ENCODE peak calls at places on chromosomes 16 and 17, in seven cellular contexts. S is aorta, Q is RWPE1, V is sigmoid colon, W is fibroblast of lung, H is A549, R is dorsolateral prefrontal cortex. X is an unnamed sample.

GRCh38 chr17:72576289-72576759 is 455.5 kb downstream of the SOX9 start:
- DNase-seq in R (no peak), W (no peak), S (no peak), V (no peak), Q (no peak), H (no peak), X (peak)

GRCh38 chr16:29665294-29666077 is 2.4 kb downstream of the SPN start:
- DNase-seq in R (no peak), V (no peak), H (no peak), W (no peak), Q (no peak), S (no peak), X (no peak)

GRCh38 chr17:10125761-10126553 is 72.4 kb downstream of the GAS7 start:
- DNase-seq in R (no peak), V (no peak), W (no peak), S (no peak), Q (no peak), H (no peak), X (no peak)

GRCh38 chr16:72934661-72935403 is 113.1 kb downstream of the ZFHX3 start:
- DNase-seq in V (peak), R (no peak), H (no peak), W (peak), Q (no peak), S (no peak), X (no peak)

GRCh38 chr16:86618431-86619262 is 40.3 kb downstream of the FOXL1 start:
- DNase-seq in H (peak), R (no peak), W (no peak), Q (no peak), S (peak), V (no peak), X (no peak)

GRCh38 chr16:149024-149675 is 3.3 kb upstream of the HBZ start:
- DNase-seq in W (peak), R (no peak), V (no peak), H (no peak), Q (no peak), S (no peak), X (no peak)

GRCh38 chr17:61422116-61422799 is 22.6 kb downstream of the TBX2 start:
- DNase-seq in H (no peak), Q (no peak), V (no peak), W (no peak), R (no peak), S (no peak), X (no peak)

GRCh38 chr17:82287849-82288601 is 14.5 kb upstream of the CSNK1D start:
- DNase-seq in W (peak), R (no peak), Q (peak), S (peak), V (peak), H (peak), X (no peak)

GRCh38 chr17:17106716-17107115 is 64.5 kb downstream of the MPRIP start:
- DNase-seq in R (no peak), V (no peak), H (no peak), W (peak), Q (no peak), S (no peak), X (no peak)

GRCh38 chr17:12857592-12857991 is 68.3 kb downstream of the ARHGAP44 start:
- DNase-seq in H (no peak), V (no peak), R (no peak), Q (no peak), W (no peak), S (no peak), X (no peak)

GRCh38 chr17:46770439-46770817 is 48.1 kb downstream of the WNT3 start:
- DNase-seq in W (no peak), V (no peak), Q (no peak), S (no peak), H (no peak), R (peak), X (no peak)

GRCh38 chr16:65700599-65700998 is 578.7 kb upstream of the CDH11 start:
- DNase-seq in H (no peak), Q (no peak), V (no peak), W (no peak), R (no peak), S (no peak), X (no peak)

GRCh38 chr17:80724723-80725388 is 180.2 kb downstream of the RPTOR start:
- DNase-seq in V (no peak), Q (peak), S (no peak), W (peak), H (peak), R (no peak), X (no peak)

GRCh38 chr17:56629450-56630187 is 36.1 kb downstream of the NOG start:
- DNase-seq in R (no peak), S (no peak), H (peak), W (peak), V (no peak), Q (peak), X (no peak)

GRCh38 chr17:57412520-57413096 is 156.3 kb downstream of the MSI2 start:
- DNase-seq in S (no peak), H (no peak), V (no peak), W (no peak), Q (no peak), R (no peak), X (no peak)

GRCh38 chr17:82418001-82418986 is at the start of the genes HEXD and OGFOD3:
- DNase-seq in R (peak), H (peak), W (peak), S (peak), Q (peak), V (peak), X (peak)

GRCh38 chr16:82888616-82889015 is 261.8 kb downstream of the CDH13 start:
- DNase-seq in V (no peak), Q (no peak), H (no peak), W (peak), S (no peak), R (no peak), X (no peak)

GRCh38 chr16:747978-748746 is 7.4 kb upstream of the CIAO3 start:
- DNase-seq in R (no peak), W (no peak), H (no peak), Q (no peak), V (no peak), S (no peak), X (no peak)

GRCh38 chr17:45029758-45030423 is 21.5 kb downstream of the DCAKD start:
- DNase-seq in S (no peak), R (no peak), Q (no peak), V (no peak), W (no peak), H (no peak), X (no peak)

GRCh38 chr17:81513669-81514484 is 1.3 kb upstream of the ACTG1 start:
- DNase-seq in W (peak), R (peak), H (peak), V (peak), S (peak), Q (peak), X (no peak)

GRCh38 chr17:69579961-69580677 is 165.6 kb downstream of the MAP2K6 start:
- DNase-seq in W (no peak), V (no peak), R (no peak), S (no peak), Q (no peak), H (no peak), X (no peak)

GRCh38 chr17:38879878-38880727 is 10.2 kb downstream of the LASP1 start:
- DNase-seq in R (no peak), S (peak), W (peak), V (peak), Q (peak), H (peak), X (no peak)

GRCh38 chr16:85057948-85058347 is 30.4 kb downstream of the KIAA0513 start:
- DNase-seq in Q (no peak), H (no peak), R (no peak), S (no peak), W (no peak), V (no peak), X (no peak)

GRCh38 chr17:9875441-9875840 is 29.6 kb downstream of the RCVRN start:
- DNase-seq in H (no peak), S (no peak), V (no peak), R (no peak), W (peak), Q (no peak), X (no peak)

GRCh38 chr17:82737981-82738877 is 2.8 kb downstream of the FN3K start:
- DNase-seq in W (peak), H (no peak), R (peak), Q (no peak), S (peak), V (no peak), X (peak)

GRCh38 chr17:32487460-32488176 is 825 bp downstream of the CDK5R1 start:
- DNase-seq in Q (no peak), R (no peak), S (no peak), H (peak), W (peak), V (no peak), X (no peak)

GRCh38 chr16:78737630-78738029 is 638.2 kb downstream of the WWOX start:
- DNase-seq in V (no peak), R (no peak), W (no peak), S (no peak), H (no peak), Q (no peak), X (no peak)

GRCh38 chr16:1181715-1182671 is 29.1 kb downstream of the CACNA1H start:
- DNase-seq in R (peak), S (peak), V (peak), H (peak), W (peak), Q (peak), X (no peak)

GRCh38 chr16:12417830-12418229 is 385.9 kb downstream of the CPPED1 start:
- DNase-seq in S (no peak), V (no peak), W (no peak), R (no peak), H (no peak), Q (no peak), X (no peak)

GRCh38 chr16:1708768-1709180 is 2.8 kb downstream of the MAPK8IP3 start:
- DNase-seq in Q (no peak), R (peak), H (no peak), S (no peak), V (no peak), W (peak), X (no peak)

GRCh38 chr17:74190807-74191206 is 12.7 kb upstream of the RPL38 start:
- DNase-seq in S (no peak), H (peak), W (peak), V (no peak), R (no peak), Q (peak), X (no peak)

GRCh38 chr17:56948491-56948890 is 12.4 kb downstream of the COIL start:
- DNase-seq in Q (no peak), S (no peak), V (no peak), R (no peak), W (peak), H (no peak), X (no peak)

DNA sequence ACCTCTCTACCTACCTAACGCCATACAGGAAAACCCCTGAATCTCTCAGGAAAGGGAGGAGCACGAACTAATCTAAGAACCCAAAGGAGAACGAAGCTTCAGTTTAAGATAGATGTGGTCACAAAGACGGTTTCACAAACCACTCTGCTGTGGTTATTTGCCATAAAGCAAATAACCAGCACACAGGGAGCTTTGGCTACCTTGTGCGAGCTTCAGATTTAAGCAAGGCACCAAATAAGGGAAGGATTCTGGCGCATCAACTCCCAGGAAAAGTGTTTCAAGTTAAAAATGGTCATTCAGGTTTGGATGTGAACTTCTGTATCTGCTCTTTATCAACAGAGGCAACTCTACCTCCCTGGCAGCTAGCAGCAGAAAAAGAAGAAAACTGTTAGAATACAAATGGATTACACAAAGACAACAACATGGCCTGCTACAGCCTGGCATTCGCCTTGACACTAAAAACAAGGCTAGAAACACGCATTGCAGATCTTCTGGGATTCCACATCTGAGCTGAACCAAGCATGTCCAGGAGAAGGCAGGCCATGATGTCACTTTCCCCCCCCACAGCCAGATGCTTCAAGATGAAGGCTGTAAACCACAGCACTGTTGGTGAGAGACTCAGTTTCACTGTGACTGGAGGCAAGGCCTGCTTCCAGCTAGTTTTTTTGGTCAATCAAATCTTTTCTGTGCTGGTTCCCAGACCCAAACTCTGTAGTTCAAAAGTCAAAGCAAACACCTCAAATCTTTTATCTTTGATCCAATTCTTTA is 43.6 kb downstream of the SMG6 start:
- DNase-seq in W (peak), V (peak), H (no peak), R (no peak), S (no peak), Q (no peak), X (no peak)
- H3K27ac ChIP-seq in W (no peak), V (peak), H (no peak), R (no peak), S (no peak), Q (no peak), X (no peak)

GRCh38 chr17:41944943-41945342 is 14.5 kb downstream of the ODAD4 start:
- DNase-seq in W (no peak), Q (no peak), R (no peak), H (no peak), V (no peak), S (no peak), X (no peak)

GRCh38 chr17:41943492-41943891 is 13.1 kb downstream of the ODAD4 start:
- DNase-seq in Q (no peak), H (no peak), W (no peak), V (no peak), S (no peak), R (no peak), X (no peak)

DNA sequence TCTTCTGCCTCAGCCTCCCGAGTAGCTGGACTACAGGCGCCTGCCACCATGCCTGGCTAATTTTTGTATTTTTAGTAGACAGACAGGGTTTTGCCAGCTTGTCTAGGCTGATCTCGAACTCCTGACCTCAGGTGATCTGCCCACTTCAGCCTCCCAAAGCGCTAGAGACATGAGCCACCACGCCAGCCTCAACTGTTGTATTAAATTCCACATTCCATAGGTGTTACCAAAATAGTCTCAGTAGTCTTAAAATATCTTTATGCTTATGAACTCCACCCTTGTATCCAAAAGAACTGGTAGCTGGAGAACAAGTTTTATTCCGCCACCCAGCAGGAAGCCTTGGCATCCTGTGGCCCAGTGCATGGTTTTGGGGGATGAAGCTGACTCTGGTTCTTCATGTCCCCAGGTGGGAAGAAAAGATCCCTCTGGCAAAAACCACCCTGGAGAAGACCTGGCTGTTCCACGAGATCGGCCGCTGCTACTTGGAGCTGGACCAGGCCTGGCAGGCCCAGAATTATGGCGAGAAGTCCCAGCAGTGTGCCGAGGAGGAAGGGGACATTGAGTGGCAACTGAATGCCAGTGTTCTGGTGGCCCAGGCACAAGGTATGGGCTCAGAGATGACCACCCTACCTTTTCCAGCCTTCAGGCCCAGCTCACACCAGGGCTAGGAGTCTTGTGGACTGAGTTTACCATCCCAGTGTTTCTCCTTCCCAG is 17.7 kb upstream of the CNP start:
- DNase-seq in H (no peak), S (no peak), W (no peak), R (no peak), V (no peak), Q (no peak), X (no peak)
- H3K27ac ChIP-seq in H (no peak), S (no peak), W (no peak), R (no peak), V (no peak), Q (no peak), X (no peak)

DNA sequence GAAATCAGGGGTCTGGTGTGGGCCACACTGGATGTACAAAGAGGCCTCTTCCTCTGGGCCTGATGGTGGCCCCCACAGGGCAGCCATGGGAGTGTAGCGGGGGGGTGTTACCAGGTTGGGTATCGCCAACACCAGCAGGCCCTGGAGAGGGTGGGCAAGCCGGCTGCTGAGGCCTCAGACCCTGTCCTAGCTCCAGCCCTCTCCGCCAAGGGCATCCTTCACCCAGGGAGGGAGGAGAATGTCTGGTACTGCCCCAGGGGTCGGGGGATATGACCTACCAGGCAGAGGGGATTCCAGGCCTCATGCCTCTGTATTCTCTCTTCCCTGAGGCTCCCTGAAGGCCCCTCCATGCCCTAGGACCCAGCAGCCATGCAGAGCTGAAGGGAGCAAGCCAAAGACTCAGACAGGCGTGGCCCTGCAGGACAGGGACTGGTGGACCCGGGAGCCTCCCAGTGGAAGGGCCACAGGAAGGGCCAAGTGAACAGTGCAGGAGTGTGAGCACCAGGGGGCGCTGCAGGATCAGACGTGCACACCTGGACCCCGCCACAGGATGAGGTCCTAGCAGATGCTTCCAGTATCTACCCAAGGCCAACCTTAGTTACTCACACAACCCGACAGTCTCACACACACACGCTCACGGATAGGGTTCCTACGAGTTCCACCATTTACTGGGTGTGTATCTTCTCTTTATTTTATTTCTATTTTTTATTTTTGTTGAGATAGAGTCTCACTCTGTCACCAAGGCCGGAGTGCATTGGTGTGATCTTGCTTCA is 10.9 kb upstream of the CES4A start:
- DNase-seq in V (peak), R (peak), S (peak), Q (peak), H (peak), W (peak), X (peak)
- H3K27ac ChIP-seq in V (no peak), R (no peak), S (no peak), Q (no peak), H (peak), W (no peak), X (no peak)

GRCh38 chr17:34248807-34249496 is 6.1 kb upstream of the CCL2 start:
- DNase-seq in S (no peak), V (no peak), H (no peak), W (no peak), R (no peak), Q (no peak), X (no peak)
- H3K27ac ChIP-seq in S (peak), V (peak), H (peak), W (peak), R (no peak), Q (no peak), X (no peak)

DNA sequence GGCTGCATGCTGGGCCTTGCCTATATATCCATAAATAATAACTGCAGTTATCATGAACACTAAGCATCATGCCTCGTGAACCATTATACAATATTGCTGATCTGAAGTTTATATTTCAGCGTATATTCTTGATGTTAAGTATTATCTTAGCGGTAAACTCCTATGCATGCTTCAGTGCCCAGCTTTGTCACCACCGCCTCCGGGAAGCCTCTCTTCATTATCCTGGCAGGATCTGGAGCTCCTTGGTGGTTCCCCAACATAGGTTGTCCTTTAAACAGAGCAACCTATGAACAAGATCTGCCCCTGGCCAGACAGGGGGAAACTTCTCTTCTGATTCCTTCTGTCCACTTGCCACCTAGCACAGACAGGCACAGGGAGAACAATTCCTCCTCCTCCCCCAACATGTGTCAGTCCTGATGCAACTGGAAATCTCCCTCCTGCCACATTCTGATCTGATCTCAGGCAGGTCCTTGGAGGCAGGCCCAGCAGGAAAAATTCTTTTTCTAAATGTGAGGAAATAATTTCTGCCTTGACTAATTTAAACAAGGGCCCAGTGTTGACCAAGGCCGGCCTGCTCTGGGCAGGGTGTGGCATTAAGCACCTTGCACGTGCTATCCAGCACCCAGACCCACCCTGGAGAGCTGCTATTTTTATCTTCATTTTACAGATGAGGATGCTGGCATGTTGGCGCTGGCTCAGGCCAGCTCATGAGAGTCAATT is 22.4 kb downstream of the SPNS2 start:
- DNase-seq in Q (peak), R (no peak), W (no peak), S (no peak), V (no peak), H (peak), X (no peak)
- H3K27ac ChIP-seq in Q (peak), R (peak), W (no peak), S (no peak), V (peak), H (peak), X (peak)

DNA sequence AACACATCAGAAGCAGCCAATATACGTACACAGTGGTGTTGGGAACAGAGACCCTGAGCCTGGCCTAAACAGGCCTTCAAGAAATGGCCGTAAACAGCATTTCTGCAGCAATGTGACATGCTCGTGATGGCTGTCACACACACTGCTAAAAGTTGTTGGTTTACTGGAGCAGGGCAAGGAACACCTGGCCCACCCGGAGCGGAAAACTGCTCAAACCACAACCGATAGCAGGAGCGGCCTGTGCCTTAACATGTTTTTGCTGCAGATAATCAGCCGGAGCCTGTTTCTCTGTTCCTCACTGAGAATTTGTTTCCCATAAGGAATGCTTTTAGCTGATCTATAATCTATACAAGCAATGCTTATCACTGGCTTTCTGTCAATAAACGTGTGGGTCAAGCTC is 6.0 kb upstream of the DPEP1 start:
- DNase-seq in H (no peak), Q (no peak), V (no peak), R (no peak), W (no peak), S (no peak), X (no peak)
- H3K27ac ChIP-seq in H (no peak), Q (no peak), V (no peak), R (no peak), W (no peak), S (no peak), X (no peak)

GRCh38 chr16:48053346-48053745 is 102.4 kb downstream of the ABCC12 start:
- DNase-seq in W (peak), V (no peak), R (no peak), H (no peak), Q (peak), S (no peak), X (no peak)
- H3K27ac ChIP-seq in W (no peak), V (no peak), R (peak), H (peak), Q (no peak), S (no peak), X (no peak)